ENCODE peak calls at places on chromosomes 2 and 18, in four cellular contexts. K is vagina, Z is breast epithelium, V is HCT116. A is an unnamed sample.
A peak's percentile ranks its signal among the peaks of the same experiment; 100 is the strongest.

GRCh38 chr2:240425236-240425615 is 10.2 kb upstream of the GPC1 start:
- DNase-seq in K (no peak), Z (no peak), V (no peak), A (peak; percentile 16)

GRCh38 chr18:49572935-49573334 is 11.1 kb downstream of the LIPG start:
- DNase-seq in K (no peak), Z (no peak), V (no peak), A (no peak)

GRCh38 chr18:6728318-6728717 is 1.2 kb upstream of the ARHGAP28 start:
- DNase-seq in K (no peak), Z (no peak), V (no peak), A (no peak)

GRCh38 chr2:71934595-71935263 is 212.9 kb downstream of the CYP26B1 start:
- DNase-seq in K (no peak), Z (no peak), V (no peak), A (no peak)

GRCh38 chr18:34729264-34729663 is 19.2 kb downstream of the DTNA start:
- DNase-seq in K (no peak), Z (no peak), V (peak; percentile 29), A (no peak)

GRCh38 chr2:172480301-172481218 is 53.2 kb downstream of the ITGA6 start:
- DNase-seq in K (no peak), Z (no peak), V (no peak), A (no peak)

GRCh38 chr18:34808389-34808788 is 98.3 kb downstream of the DTNA start:
- DNase-seq in K (no peak), Z (no peak), V (no peak), A (no peak)

GRCh38 chr2:203891474-203891873 is 23.9 kb downstream of the CTLA4 start:
- DNase-seq in K (no peak), Z (no peak), V (no peak), A (peak; percentile 45)

GRCh38 chr2:2855297-2855696 is 522.3 kb downstream of the EIPR1 start:
- DNase-seq in K (no peak), Z (no peak), V (no peak), A (no peak)

GRCh38 chr2:58137856-58138255 is 91.2 kb downstream of the VRK2 start:
- DNase-seq in K (no peak), Z (no peak), V (no peak), A (no peak)

GRCh38 chr2:187842978-187843847 is 289.0 kb upstream of the TFPI start:
- DNase-seq in K (no peak), Z (no peak), V (peak; percentile 53), A (no peak)

GRCh38 chr18:9708057-9708881 is at the start of gene RAB31:
- DNase-seq in K (no peak), Z (peak; percentile 48), V (no peak), A (peak; percentile 97)

GRCh38 chr18:3251963-3252277 is 4.3 kb downstream of the MYL12A start:
- DNase-seq in K (no peak), Z (no peak), V (no peak), A (no peak)

GRCh38 chr18:3252843-3253242 is 5.2 kb downstream of the MYL12A start:
- DNase-seq in K (no peak), Z (no peak), V (no peak), A (no peak)

GRCh38 chr18:3248670-3249359 is 1.2 kb downstream of the MYL12A start:
- DNase-seq in K (no peak), Z (peak; percentile 54), V (no peak), A (peak; percentile 50)

GRCh38 chr18:3250237-3251107 is 2.9 kb downstream of the MYL12A start:
- DNase-seq in K (no peak), Z (no peak), V (no peak), A (no peak)

DNA sequence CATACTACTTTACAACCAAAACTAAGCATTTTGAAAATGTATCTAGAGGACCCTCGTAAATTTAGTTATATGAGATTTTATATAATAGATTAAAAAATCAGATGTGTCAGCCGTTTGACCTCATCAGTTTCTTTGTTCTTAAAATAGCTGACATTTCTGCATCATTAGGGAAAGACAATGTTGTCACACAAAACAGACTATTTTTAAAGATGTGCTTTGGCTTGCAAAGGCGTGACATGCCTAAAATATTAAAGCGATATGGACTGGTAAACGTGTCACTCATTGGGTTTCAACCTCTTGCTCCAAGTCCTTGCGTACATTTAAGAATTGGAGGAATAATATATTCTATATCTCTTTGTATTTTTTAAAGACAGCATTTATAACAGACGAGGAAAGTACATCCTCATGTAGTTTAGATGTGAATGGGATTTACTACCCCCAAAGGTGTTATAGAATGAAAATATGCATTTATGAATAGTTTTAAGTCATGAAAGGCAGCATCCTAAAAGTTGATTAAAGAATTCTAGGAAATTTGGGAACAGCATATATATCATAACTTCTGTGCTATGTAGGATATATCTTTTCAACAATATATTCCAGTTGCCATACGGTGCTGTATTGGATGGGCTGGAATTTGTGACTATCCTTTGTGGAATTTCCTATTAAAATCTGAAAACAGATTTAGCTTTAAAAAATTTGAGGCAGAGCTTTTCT is 3.8 kb downstream of the MYL12A start:
- DNase-seq in K (no peak), Z (no peak), V (no peak), A (no peak)
- TF ChIP-seq POLR2AphosphoS5 in K (no peak), Z (no peak), V (no peak), A (no peak)

GRCh38 chr18:31066267-31066666 is 23.7 kb upstream of the DSC3 start:
- DNase-seq in K (no peak), Z (no peak), V (no peak), A (no peak)

GRCh38 chr18:31070206-31070605 is 27.7 kb upstream of the DSC3 start:
- DNase-seq in K (no peak), Z (no peak), V (no peak), A (no peak)

GRCh38 chr18:31077883-31078282 is 24.3 kb downstream of the DSC2 start:
- DNase-seq in K (no peak), Z (no peak), V (no peak), A (no peak)

DNA sequence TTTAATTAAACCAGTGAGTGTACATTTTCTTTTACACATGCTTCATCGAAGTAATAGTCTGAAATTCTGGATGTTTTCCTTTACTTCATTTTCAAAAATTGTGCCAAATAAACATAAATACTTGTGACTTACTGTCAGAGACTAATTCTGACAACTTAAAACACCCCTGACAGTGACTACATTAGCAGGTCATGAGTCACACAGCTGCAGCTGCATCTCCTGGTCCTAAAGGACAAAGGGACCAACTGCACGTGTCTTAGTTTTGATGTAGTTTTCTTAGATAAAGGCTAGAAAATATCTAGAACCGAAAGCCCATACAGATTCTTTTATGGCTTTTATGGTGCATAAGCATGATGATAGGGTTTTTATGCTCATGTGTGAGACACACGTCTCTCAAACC is 29.6 kb upstream of the DSC3 start:
- DNase-seq in K (no peak), Z (no peak), V (no peak), A (no peak)
- TF ChIP-seq CTCF in K (no peak), Z (no peak), V (no peak), A (no peak)

DNA sequence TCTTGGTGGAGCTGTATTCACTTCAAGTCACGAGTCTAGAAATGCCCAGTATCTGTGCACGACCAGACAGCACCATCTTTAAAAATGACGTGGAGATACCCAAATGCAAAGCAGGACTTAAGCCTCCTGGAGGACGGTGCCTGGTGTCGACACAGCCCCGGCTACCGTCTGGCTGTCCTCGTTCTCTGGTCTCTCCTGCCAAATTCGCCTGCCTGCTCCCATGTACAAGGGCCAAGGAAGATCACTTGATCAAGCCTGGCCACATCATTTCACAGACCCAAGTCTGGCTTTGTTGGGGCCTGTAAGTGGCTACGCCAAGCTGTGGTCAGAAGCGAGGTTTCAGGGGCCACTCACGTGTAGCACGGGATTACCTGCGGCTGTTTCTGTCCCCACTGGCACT is 9.4 kb downstream of the ODC1 start:
- DNase-seq in K (no peak), Z (no peak), V (no peak), A (no peak)
- TF ChIP-seq POLR2A in K (no peak), Z (no peak), V (no peak), A (no peak)

DNA sequence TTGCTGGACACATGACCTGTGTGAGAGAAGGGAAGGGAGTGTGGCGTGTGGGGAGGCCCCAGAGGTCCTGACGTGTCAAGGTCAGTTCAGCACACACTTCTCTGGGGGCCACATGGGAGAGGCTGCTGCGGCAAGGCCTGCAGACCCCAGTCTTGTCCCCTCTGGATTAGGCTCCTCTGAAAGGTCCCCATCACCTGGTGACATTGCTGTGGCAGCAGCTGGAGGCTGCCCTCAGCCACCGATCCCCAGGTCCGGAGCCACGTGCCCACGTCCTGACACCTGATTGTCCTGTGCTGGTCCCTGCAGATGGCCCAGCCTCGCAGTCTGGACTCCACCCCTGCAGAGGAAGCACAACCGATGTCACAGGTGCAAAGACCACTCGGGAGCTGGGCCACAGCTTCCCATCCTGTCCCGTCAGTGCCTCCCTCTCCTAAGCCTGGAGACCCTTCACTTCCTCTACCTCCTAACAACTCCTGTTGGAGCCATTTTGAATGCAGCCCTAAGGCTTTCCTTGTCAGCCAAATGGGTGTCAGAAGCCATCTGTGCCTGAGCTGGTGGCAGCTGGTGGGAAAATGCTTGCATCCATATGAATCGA is 12.7 kb downstream of the TMEM177 start:
- DNase-seq in K (no peak), Z (no peak), V (no peak), A (no peak)
- TF ChIP-seq POLR2AphosphoS5 in K (no peak), Z (no peak), V (no peak), A (no peak)

DNA sequence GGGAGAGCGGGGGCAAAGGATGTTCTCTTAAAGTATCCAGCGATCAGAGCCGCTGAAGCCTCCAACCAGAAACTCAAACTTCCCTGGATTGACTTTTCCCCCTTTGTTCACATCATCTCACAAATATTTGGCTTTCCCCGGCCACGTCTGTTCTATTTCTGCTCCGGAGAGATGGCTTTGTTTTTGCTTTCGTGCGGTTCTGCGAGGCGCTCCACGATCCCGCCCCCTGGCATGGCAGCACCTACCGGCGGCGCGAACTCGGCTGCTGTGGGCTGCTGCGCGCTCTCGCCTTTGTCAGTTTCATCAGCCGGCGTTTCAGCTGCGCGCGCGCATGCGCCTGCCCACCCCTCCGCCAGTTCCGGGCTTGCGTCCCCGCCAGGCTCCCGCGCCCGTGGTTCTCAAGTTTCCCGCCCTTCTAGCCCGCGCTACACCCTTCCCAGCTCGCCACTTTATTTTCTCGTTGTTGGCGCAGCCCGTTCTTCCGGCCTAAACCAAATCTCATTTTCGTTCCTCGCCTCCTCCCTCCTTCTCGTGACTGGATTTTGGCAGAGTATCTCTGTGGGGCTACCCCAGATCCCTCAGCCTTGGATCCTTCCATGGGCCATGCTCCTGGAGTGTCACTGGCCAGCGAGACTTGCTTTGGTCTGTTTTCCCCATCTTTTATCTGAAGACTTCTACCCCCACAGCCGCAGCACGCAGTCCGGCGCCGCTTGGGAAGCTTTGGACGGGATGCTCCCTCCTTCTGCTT is 98.0 kb downstream of the INSIG2 start:
- DNase-seq in K (no peak), Z (peak; percentile 63), V (peak; percentile 63), A (peak; percentile 91)
- TF ChIP-seq CTCF in K (no peak), Z (peak; percentile 18), V (no peak), A (no peak)